ENCODE peak calls at places on chromosomes 12 and 14, in four cellular contexts. Q is brain microvascular endothelial cell, V is gastrocnemius medialis, Y is MM.1S. K is an unnamed sample.

GRCh38 chr14:98974113-98974512 is 297.9 kb downstream of the BCL11B start:
- DNase-seq in Q (no peak), V (no peak), Y (no peak), K (no peak)

GRCh38 chr12:26872623-26873022 is 39.6 kb upstream of the ITPR2 start:
- DNase-seq in Q (no peak), V (no peak), Y (no peak), K (no peak)

GRCh38 chr12:80684077-80684495 is 23.3 kb upstream of the MYF6 start:
- DNase-seq in Q (no peak), V (no peak), Y (no peak), K (no peak)

GRCh38 chr12:86683568-86683991 is 427.4 kb upstream of the MGAT4C start:
- DNase-seq in Q (peak), V (no peak), Y (no peak), K (no peak)

GRCh38 chr12:117502633-117503032 is 141.2 kb upstream of the NOS1 start:
- DNase-seq in Q (no peak), V (no peak), Y (no peak), K (no peak)

GRCh38 chr12:12229556-12230092 is 37.2 kb downstream of the LRP6 start:
- DNase-seq in Q (no peak), V (no peak), Y (no peak), K (no peak)

GRCh38 chr14:54257424-54257823 is 139.4 kb upstream of the CDKN3 start:
- DNase-seq in Q (no peak), V (no peak), Y (no peak), K (no peak)

GRCh38 chr14:50364792-50365191 is 31.9 kb downstream of the CDKL1 start:
- DNase-seq in Q (no peak), V (no peak), Y (no peak), K (no peak)

GRCh38 chr12:795305-795704 is 42.9 kb downstream of the WNK1 start:
- DNase-seq in Q (no peak), V (no peak), Y (no peak), K (no peak)

GRCh38 chr12:65824314-65824563 is at the start of gene HMGA2:
- DNase-seq in Q (no peak), V (no peak), Y (peak), K (no peak)

GRCh38 chr12:53738834-53739284 is 11.6 kb upstream of the CALCOCO1 start:
- DNase-seq in Q (no peak), V (no peak), Y (no peak), K (no peak)
- H3K4me3 ChIP-seq in Q (no peak), V (no peak), Y (peak), K (no peak)

GRCh38 chr14:59352951-59353350 is 112.2 kb downstream of the GPR135 start:
- DNase-seq in Q (no peak), V (no peak), Y (no peak), K (no peak)

GRCh38 chr14:59356298-59356697 is 108.9 kb downstream of the GPR135 start:
- DNase-seq in Q (no peak), V (no peak), Y (peak), K (no peak)

GRCh38 chr14:59354666-59355065 is 110.5 kb downstream of the GPR135 start:
- DNase-seq in Q (no peak), V (no peak), Y (no peak), K (no peak)

GRCh38 chr14:59356783-59357182 is 108.4 kb downstream of the GPR135 start:
- DNase-seq in Q (no peak), V (no peak), Y (no peak), K (no peak)

GRCh38 chr14:59355101-59355500 is 110.1 kb downstream of the GPR135 start:
- DNase-seq in Q (no peak), V (no peak), Y (no peak), K (no peak)
- H3K4me3 ChIP-seq in Q (no peak), V (no peak), Y (no peak), K (no peak)

DNA sequence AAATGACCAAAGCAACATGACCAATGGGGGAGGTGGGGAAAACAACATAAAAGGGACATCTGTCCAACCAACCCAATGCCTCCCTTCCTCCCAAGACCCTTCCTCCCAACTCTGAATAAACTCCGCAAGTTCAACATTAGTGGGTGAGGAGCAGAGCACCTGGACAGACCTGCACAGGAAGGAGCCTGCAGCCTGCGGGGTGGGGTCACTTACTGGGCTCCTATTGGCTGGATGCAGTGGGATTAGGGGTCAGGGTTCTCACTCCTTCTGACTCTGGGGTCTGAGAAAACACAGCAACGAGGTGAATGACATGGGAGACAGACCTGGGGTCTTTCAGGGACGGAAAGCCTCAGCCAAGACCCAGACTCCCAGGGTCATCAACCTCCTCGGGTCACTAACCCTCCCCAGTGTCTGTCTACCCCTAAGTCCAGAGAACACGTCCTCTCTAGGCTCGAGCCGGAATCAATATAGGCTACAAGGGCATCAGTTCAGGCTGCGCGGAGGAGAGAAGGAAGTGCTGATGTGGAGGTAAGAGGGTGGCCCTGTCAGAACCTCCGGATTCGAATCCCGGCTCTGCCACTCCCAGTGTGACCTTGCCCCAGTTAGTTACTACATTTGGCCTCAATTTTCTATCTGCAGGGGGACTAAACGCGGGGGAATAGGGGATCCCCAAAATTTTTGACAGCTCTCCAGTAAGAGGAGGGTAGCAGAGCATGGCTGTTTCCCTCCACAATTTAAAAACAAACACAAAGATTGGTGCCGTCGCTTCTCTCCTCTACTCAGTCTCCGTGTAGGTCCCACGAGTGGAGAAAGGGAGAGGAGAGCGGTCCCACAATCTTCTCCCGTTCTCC is 819 bp downstream of the NDRG2 start:
- DNase-seq in Q (no peak), V (peak), Y (no peak), K (no peak)
- H3K4me3 ChIP-seq in Q (peak), V (peak), Y (peak), K (peak)

DNA sequence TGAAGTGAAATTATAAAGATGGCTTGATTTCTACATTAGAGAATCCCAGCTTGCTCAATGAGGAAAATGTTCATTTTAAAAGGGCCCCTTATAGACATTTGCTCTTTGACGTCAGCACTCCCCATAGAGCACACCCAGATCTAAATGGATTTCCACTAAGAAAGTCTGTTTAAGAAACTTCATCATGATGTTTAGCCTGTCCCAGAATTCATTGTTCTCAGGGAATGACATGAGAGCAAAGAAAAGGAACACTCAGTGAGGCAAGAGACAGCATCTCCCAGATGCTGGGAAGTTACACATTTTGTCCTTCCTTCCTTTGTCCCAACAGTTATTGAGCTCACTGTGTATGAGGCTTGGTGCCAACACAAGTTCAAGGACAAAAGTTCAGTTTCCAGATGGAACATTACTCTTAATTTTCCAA is 4.9 kb downstream of the PHLDA1 start:
- DNase-seq in Q (peak), V (no peak), Y (no peak), K (no peak)
- H3K4me3 ChIP-seq in Q (peak), V (no peak), Y (no peak), K (no peak)